ENCODE peak calls at places on chromosomes 5 and 9, in ten cellular contexts. One of them, this sample, is unnamed.

GRCh38 chr5:75282581-75282980 is 45.9 kb upstream of the ANKRD31 start:
- DNase-seq in memory B cell: no peak
- DNase-seq in NCI-H1417: no peak
- DNase-seq in HT1080: no peak
- DNase-seq in myocyte: no peak
- DNase-seq in T follicular helper cell: no peak
- DNase-seq in fibroblast of lung: no peak
- DNase-seq in left lobe of liver: no peak
- DNase-seq in AG10803: no peak
- DNase-seq in stimulated activated CD4-positive, alpha-beta T cell treated with anti-CD3 and anti-CD28 coated beads, Interleukin-2, amount 100 ng/mL, for 4 hours: no peak
- DNase-seq in this sample: no peak

GRCh38 chr5:172530835-172531703 is 76.7 kb upstream of the SH3PXD2B start:
- DNase-seq in memory B cell: no peak
- DNase-seq in HT1080: no peak
- DNase-seq in myocyte: no peak
- DNase-seq in left lobe of liver: peak; percentile 35
- DNase-seq in NCI-H1417: no peak
- DNase-seq in fibroblast of lung: no peak
- DNase-seq in AG10803: no peak
- DNase-seq in T follicular helper cell: no peak
- DNase-seq in stimulated activated CD4-positive, alpha-beta T cell treated with anti-CD3 and anti-CD28 coated beads, Interleukin-2, amount 100 ng/mL, for 4 hours: no peak
- DNase-seq in this sample: no peak

GRCh38 chr5:179287631-179288030 is 57.6 kb downstream of the ADAMTS2 start:
- DNase-seq in T follicular helper cell: no peak
- DNase-seq in stimulated activated CD4-positive, alpha-beta T cell treated with anti-CD3 and anti-CD28 coated beads, Interleukin-2, amount 100 ng/mL, for 4 hours: no peak
- DNase-seq in memory B cell: no peak
- DNase-seq in AG10803: no peak
- DNase-seq in myocyte: no peak
- DNase-seq in fibroblast of lung: no peak
- DNase-seq in left lobe of liver: no peak
- DNase-seq in NCI-H1417: no peak
- DNase-seq in HT1080: no peak
- DNase-seq in this sample: no peak

GRCh38 chr5:137753227-137753985 is 757 bp downstream of the HNRNPA0 start:
- DNase-seq in HT1080: no peak
- DNase-seq in fibroblast of lung: no peak
- DNase-seq in AG10803: no peak
- DNase-seq in myocyte: peak; percentile 26
- DNase-seq in NCI-H1417: no peak
- DNase-seq in memory B cell: peak; percentile 25
- DNase-seq in T follicular helper cell: peak; percentile 30
- DNase-seq in stimulated activated CD4-positive, alpha-beta T cell treated with anti-CD3 and anti-CD28 coated beads, Interleukin-2, amount 100 ng/mL, for 4 hours: no peak
- DNase-seq in left lobe of liver: peak; percentile 61
- DNase-seq in this sample: peak; percentile 50

GRCh38 chr5:168300377-168301182 is 9.1 kb downstream of the WWC1 start:
- DNase-seq in memory B cell: no peak
- DNase-seq in fibroblast of lung: no peak
- DNase-seq in left lobe of liver: no peak
- DNase-seq in myocyte: peak; percentile 66
- DNase-seq in AG10803: no peak
- DNase-seq in NCI-H1417: peak; percentile 3
- DNase-seq in T follicular helper cell: no peak
- DNase-seq in stimulated activated CD4-positive, alpha-beta T cell treated with anti-CD3 and anti-CD28 coated beads, Interleukin-2, amount 100 ng/mL, for 4 hours: no peak
- DNase-seq in HT1080: no peak
- DNase-seq in this sample: peak; percentile 48

GRCh38 chr5:89270901-89271300 is 387.9 kb upstream of the MEF2C start:
- DNase-seq in HT1080: no peak
- DNase-seq in T follicular helper cell: no peak
- DNase-seq in fibroblast of lung: no peak
- DNase-seq in NCI-H1417: no peak
- DNase-seq in memory B cell: no peak
- DNase-seq in stimulated activated CD4-positive, alpha-beta T cell treated with anti-CD3 and anti-CD28 coated beads, Interleukin-2, amount 100 ng/mL, for 4 hours: no peak
- DNase-seq in myocyte: peak; percentile 55
- DNase-seq in AG10803: no peak
- DNase-seq in left lobe of liver: no peak
- DNase-seq in this sample: no peak

GRCh38 chr9:93184439-93185221 is 691 bp downstream of the WNK2 start:
- DNase-seq in NCI-H1417: peak; percentile 80
- DNase-seq in T follicular helper cell: no peak
- DNase-seq in left lobe of liver: no peak
- DNase-seq in memory B cell: no peak
- DNase-seq in fibroblast of lung: no peak
- DNase-seq in AG10803: no peak
- DNase-seq in myocyte: no peak
- DNase-seq in HT1080: no peak
- DNase-seq in stimulated activated CD4-positive, alpha-beta T cell treated with anti-CD3 and anti-CD28 coated beads, Interleukin-2, amount 100 ng/mL, for 4 hours: no peak
- DNase-seq in this sample: peak; percentile 46

GRCh38 chr5:76964018-76964417 is 11.2 kb downstream of the CRHBP start:
- DNase-seq in HT1080: no peak
- DNase-seq in NCI-H1417: no peak
- DNase-seq in stimulated activated CD4-positive, alpha-beta T cell treated with anti-CD3 and anti-CD28 coated beads, Interleukin-2, amount 100 ng/mL, for 4 hours: no peak
- DNase-seq in memory B cell: no peak
- DNase-seq in T follicular helper cell: no peak
- DNase-seq in myocyte: no peak
- DNase-seq in fibroblast of lung: no peak
- DNase-seq in AG10803: no peak
- DNase-seq in left lobe of liver: no peak
- DNase-seq in this sample: no peak

GRCh38 chr5:117872798-117873368 is 1115.5 kb downstream of the DTWD2 start:
- DNase-seq in stimulated activated CD4-positive, alpha-beta T cell treated with anti-CD3 and anti-CD28 coated beads, Interleukin-2, amount 100 ng/mL, for 4 hours: no peak
- DNase-seq in AG10803: no peak
- DNase-seq in left lobe of liver: no peak
- DNase-seq in T follicular helper cell: no peak
- DNase-seq in memory B cell: no peak
- DNase-seq in HT1080: no peak
- DNase-seq in myocyte: peak; percentile 76
- DNase-seq in NCI-H1417: peak; percentile 1
- DNase-seq in fibroblast of lung: no peak
- DNase-seq in this sample: no peak

GRCh38 chr5:19739691-19740090 is 248.3 kb downstream of the CDH18 start:
- DNase-seq in NCI-H1417: peak; percentile 86
- DNase-seq in T follicular helper cell: no peak
- DNase-seq in myocyte: peak; percentile 28
- DNase-seq in fibroblast of lung: peak; percentile 3
- DNase-seq in memory B cell: no peak
- DNase-seq in AG10803: no peak
- DNase-seq in stimulated activated CD4-positive, alpha-beta T cell treated with anti-CD3 and anti-CD28 coated beads, Interleukin-2, amount 100 ng/mL, for 4 hours: no peak
- DNase-seq in HT1080: no peak
- DNase-seq in left lobe of liver: no peak
- DNase-seq in this sample: no peak

GRCh38 chr5:121038438-121038837 is 574.3 kb downstream of the PRR16 start:
- DNase-seq in memory B cell: no peak
- DNase-seq in left lobe of liver: no peak
- DNase-seq in AG10803: no peak
- DNase-seq in fibroblast of lung: no peak
- DNase-seq in HT1080: no peak
- DNase-seq in myocyte: no peak
- DNase-seq in stimulated activated CD4-positive, alpha-beta T cell treated with anti-CD3 and anti-CD28 coated beads, Interleukin-2, amount 100 ng/mL, for 4 hours: no peak
- DNase-seq in NCI-H1417: no peak
- DNase-seq in T follicular helper cell: no peak
- DNase-seq in this sample: no peak